ENCODE peak calls at places on chromosomes 12 and 14, in five cellular contexts. U, D, P, J and S are unnamed samples.
A peak's percentile ranks its signal among the peaks of the same experiment; 100 is the strongest.

GRCh38 chr14:35155962-35156361 is 33.6 kb downstream of the PRORP start:
- DNase-seq in D (no peak), J (no peak), U (no peak), P (no peak), S (no peak)

GRCh38 chr12:26298785-26299621 is 103.6 kb downstream of the SSPN start:
- DNase-seq in P (no peak), U (no peak), J (no peak), D (no peak), S (no peak)

GRCh38 chr14:31251028-31251958 is 43.7 kb upstream of the HECTD1 start:
- DNase-seq in U (no peak), D (no peak), P (no peak), J (no peak), S (peak; percentile 63)

GRCh38 chr12:77751939-77752338 is 78.8 kb upstream of the NAV3 start:
- DNase-seq in D (no peak), U (no peak), J (no peak), P (no peak), S (no peak)

GRCh38 chr14:31952573-31952972 is 124.5 kb upstream of the ARHGAP5 start:
- DNase-seq in J (no peak), U (no peak), P (no peak), D (no peak), S (no peak)

GRCh38 chr12:13573698-13574321 is 377.3 kb downstream of the EMP1 start:
- DNase-seq in J (no peak), D (no peak), P (no peak), U (no peak), S (no peak)

GRCh38 chr14:99980299-99980698 is 84.9 kb upstream of the EVL start:
- DNase-seq in P (peak; percentile 67), J (no peak), U (no peak), D (no peak), S (no peak)

GRCh38 chr14:54338696-54339317 is 58.0 kb upstream of the CDKN3 start:
- DNase-seq in J (no peak), U (no peak), D (no peak), P (no peak), S (no peak)

GRCh38 chr12:497501-498160 is 37.9 kb downstream of the B4GALNT3 start:
- DNase-seq in J (no peak), U (no peak), D (peak; percentile 21), P (no peak), S (no peak)

GRCh38 chr14:42224053-42224888 is 617.6 kb downstream of the LRFN5 start:
- DNase-seq in D (peak; percentile 61), U (no peak), J (no peak), P (peak; percentile 51), S (peak; percentile 60)

GRCh38 chr14:90871605-90872233 is 55.5 kb upstream of the TTC7B start:
- DNase-seq in U (no peak), P (no peak), J (no peak), D (no peak), S (no peak)

GRCh38 chr14:76715927-76716200 is 45.4 kb upstream of the VASH1 start:
- DNase-seq in P (no peak), U (no peak), J (no peak), D (no peak), S (no peak)

GRCh38 chr14:100384819-100385813 is 62.0 kb downstream of the SLC25A47 start:
- DNase-seq in J (no peak), D (no peak), U (no peak), P (no peak), S (no peak)

GRCh38 chr14:24263848-24264247 is 871 bp upstream of the TGM1 start:
- DNase-seq in U (no peak), P (no peak), D (no peak), J (no peak), S (no peak)

GRCh38 chr12:110312581-110313360 is 31.7 kb downstream of the ATP2A2 start:
- DNase-seq in P (no peak), U (no peak), J (no peak), D (no peak), S (no peak)

GRCh38 chr14:63764620-63765139 is 36.8 kb upstream of the SGPP1 start:
- DNase-seq in D (no peak), P (no peak), U (no peak), J (no peak), S (no peak)

GRCh38 chr12:121801601-121802484 is 2.0 kb upstream of the SETD1B start:
- DNase-seq in D (peak; percentile 32), J (no peak), U (no peak), P (no peak), S (no peak)

GRCh38 chr14:34356267-34356660 is 105.8 kb downstream of the SPTSSA start:
- DNase-seq in J (no peak), D (no peak), P (no peak), U (no peak), S (no peak)

GRCh38 chr14:101109347-101109638 is 205.8 kb upstream of the RTL1 start:
- DNase-seq in J (peak; percentile 28), P (no peak), D (no peak), U (no peak), S (peak; percentile 5)

GRCh38 chr14:79363291-79363690 is 848.0 kb downstream of the DIO2 start:
- DNase-seq in J (no peak), D (no peak), U (no peak), P (no peak), S (no peak)

GRCh38 chr12:51823875-51824565 is 24.5 kb downstream of the FIGNL2 start:
- DNase-seq in J (no peak), P (peak; percentile 76), D (peak; percentile 72), U (no peak), S (no peak)

GRCh38 chr14:96052541-96053105 is 13.5 kb downstream of the C14orf132 start:
- DNase-seq in J (no peak), U (no peak), D (no peak), P (no peak), S (no peak)

GRCh38 chr12:114701104-114701414 is 17.1 kb upstream of the TBX3 start:
- DNase-seq in U (no peak), J (no peak), P (no peak), D (no peak), S (no peak)

GRCh38 chr12:41621288-41621687 is 433.2 kb downstream of the PDZRN4 start:
- DNase-seq in D (no peak), P (no peak), U (no peak), J (no peak), S (no peak)

GRCh38 chr12:86134571-86134970 is 121.6 kb downstream of the MGAT4C start:
- DNase-seq in P (no peak), D (no peak), J (no peak), U (no peak), S (no peak)

GRCh38 chr12:40287369-40287975 is 62.7 kb downstream of the LRRK2 start:
- DNase-seq in U (no peak), P (no peak), D (no peak), J (no peak), S (no peak)

GRCh38 chr12:125136702-125137101 is 71.5 kb downstream of the AACS start:
- DNase-seq in D (no peak), U (no peak), P (no peak), J (no peak), S (no peak)

GRCh38 chr14:67395086-67395875 is 16.7 kb downstream of the PLEK2 start:
- DNase-seq in J (no peak), D (no peak), P (no peak), U (no peak), S (no peak)

GRCh38 chr12:48917857-48918537 is 7.3 kb downstream of the FKBP11 start:
- DNase-seq in P (no peak), J (no peak), U (no peak), D (no peak), S (peak; percentile 72)

GRCh38 chr12:38544357-38545066 is 227.9 kb downstream of the ALG10B start:
- DNase-seq in J (no peak), P (no peak), D (peak; percentile 59), U (no peak), S (no peak)

GRCh38 chr12:101564912-101565311 is 29.9 kb upstream of the MYBPC1 start:
- DNase-seq in U (no peak), J (no peak), D (peak; percentile 45), P (no peak), S (no peak)

GRCh38 chr12:133080619-133081407 is at the start of gene ZNF140:
- DNase-seq in U (peak; percentile 98), J (peak; percentile 98), D (peak; percentile 99), P (peak; percentile 97), S (peak; percentile 93)
- TF ChIP-seq CTCF in U (peak; percentile 43), J (peak; percentile 31), D (peak; percentile 34), P (no peak), S (peak; percentile 51)

DNA sequence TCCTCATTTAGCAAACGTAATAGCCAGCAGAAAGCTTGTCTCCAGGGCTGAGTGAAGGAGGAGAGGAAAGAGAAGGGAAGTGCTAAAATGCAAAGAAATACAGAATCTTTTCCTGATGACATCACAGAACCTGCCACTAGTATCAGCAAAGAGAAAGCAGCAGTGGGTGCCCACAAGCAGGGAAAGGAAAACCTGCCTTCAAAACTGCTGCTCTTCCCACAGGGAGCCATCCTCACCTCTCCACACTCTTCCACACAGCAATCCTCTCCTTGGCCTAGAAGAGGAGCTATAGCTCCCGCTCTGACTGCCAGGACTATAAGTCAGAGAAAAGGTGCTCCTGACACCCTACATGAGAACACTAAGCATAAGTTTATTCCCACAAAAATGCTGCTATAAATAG is 11.3 kb downstream of the MED13L start:
- DNase-seq in J (no peak), U (no peak), D (no peak), P (no peak), S (no peak)
- H3K4me1 ChIP-seq in J (peaks cover 84% of the 10 kb centered on the region), U (peaks cover 68% of the 10 kb centered on the region), D (peaks cover 5% of the 10 kb centered on the region), P (peaks cover 60% of the 10 kb centered on the region), S (no peaks in the 10 kb centered on the region)

GRCh38 chr14:60980811-60981625 is at the start of the genes SLC38A6 and TRMT5:
- DNase-seq in P (peak; percentile 92), D (peak; percentile 97), U (peak; percentile 94), J (peak; percentile 97), S (peak; percentile 86)
- TF ChIP-seq CTCF in P (no peak), D (no peak), U (no peak), J (no peak), S (no peak)

DNA sequence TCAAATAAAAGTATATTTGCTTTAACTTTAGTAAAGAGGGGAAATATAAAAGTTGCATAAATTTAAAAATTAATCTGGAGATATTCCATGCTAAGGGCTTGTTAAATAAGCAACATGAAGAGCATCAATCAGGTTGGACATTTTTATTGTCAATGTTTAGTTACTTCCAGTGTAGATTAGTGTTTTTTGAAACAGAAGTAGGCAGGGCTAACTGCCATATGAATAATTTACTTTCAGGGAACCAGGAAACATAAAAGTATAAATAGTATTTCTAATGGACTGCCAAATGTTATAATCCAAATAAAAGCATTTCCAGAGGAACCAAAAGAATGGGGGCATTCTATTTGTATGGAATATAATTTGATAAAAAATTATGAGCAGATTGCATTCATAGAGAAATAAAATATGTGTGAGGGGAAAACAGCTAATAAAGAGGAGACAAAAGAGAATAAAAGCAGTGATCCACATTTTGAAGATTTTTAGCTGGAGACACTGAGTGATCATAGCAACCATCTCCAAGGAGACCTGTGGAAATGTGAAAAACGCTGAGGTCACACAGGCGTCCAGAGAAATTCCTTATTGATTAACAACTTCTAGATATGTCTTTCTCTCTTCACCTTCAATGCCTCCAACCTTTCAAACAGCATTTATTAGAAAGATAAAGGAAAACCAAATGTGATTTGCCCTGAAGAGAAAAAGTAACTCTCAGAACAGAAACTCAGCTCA is 70.8 kb downstream of the SRGAP1 start:
- DNase-seq in J (no peak), U (no peak), P (no peak), D (no peak), S (no peak)
- H3K4me1 ChIP-seq in J (no peaks in the 10 kb centered on the region), U (peaks cover 34% of the 10 kb centered on the region), P (peaks cover 58% of the 10 kb centered on the region), D (peaks cover 6% of the 10 kb centered on the region), S (peaks cover 3% of the 10 kb centered on the region)

GRCh38 chr12:113049976-113050742 is 6.4 kb upstream of the DTX1 start:
- DNase-seq in D (peak; percentile 86), U (no peak), J (no peak), P (peak; percentile 39), S (no peak)
- TF ChIP-seq CTCF in D (peak; percentile 69), U (peak; percentile 14), J (no peak), P (no peak), S (no peak)